ENCODE peak calls at places on chromosomes 6 and 20, in five cellular contexts. M is cardiac fibroblast, P is brain microvascular endothelial cell, T is tibial artery, Y is psoas muscle. A is an unnamed sample.

GRCh38 chr6:139943391-139943790 is 568.9 kb upstream of the CITED2 start:
- DNase-seq in M (peak; percentile 92), P (peak; percentile 79), T (no peak), Y (no peak), A (peak; percentile 79)

GRCh38 chr6:94401311-94401710 is 982.0 kb upstream of the EPHA7 start:
- DNase-seq in M (no peak), P (no peak), T (no peak), Y (no peak), A (no peak)

GRCh38 chr6:36904096-36904495 is 18.3 kb downstream of the C6orf89 start:
- DNase-seq in M (no peak), P (no peak), T (no peak), Y (no peak), A (no peak)

GRCh38 chr20:416950-417800 is 9.1 kb downstream of the RBCK1 start:
- DNase-seq in M (no peak), P (no peak), T (peak; percentile 29), Y (no peak), A (no peak)

GRCh38 chr6:39829331-39829730 is 37.2 kb downstream of the DAAM2 start:
- DNase-seq in M (no peak), P (no peak), T (no peak), Y (no peak), A (peak; percentile 30)

GRCh38 chr6:151403919-151404308 is 12.6 kb upstream of the ZBTB2 start:
- DNase-seq in M (no peak), P (no peak), T (no peak), Y (no peak), A (no peak)

GRCh38 chr6:142902636-142903053 is 42.3 kb downstream of the HIVEP2 start:
- DNase-seq in M (peak; percentile 98), P (peak; percentile 98), T (peak; percentile 72), Y (no peak), A (no peak)

GRCh38 chr6:45651301-45651700 is 273.6 kb upstream of the SUPT3H start:
- DNase-seq in M (no peak), P (no peak), T (no peak), Y (no peak), A (no peak)

GRCh38 chr6:16184129-16184528 is 54.3 kb upstream of the GMPR start:
- DNase-seq in M (peak; percentile 51), P (no peak), T (no peak), Y (peak; percentile 60), A (peak; percentile 56)

GRCh38 chr20:41499961-41500725 is 118.0 kb downstream of the CHD6 start:
- DNase-seq in M (no peak), P (peak; percentile 1), T (no peak), Y (no peak), A (no peak)

GRCh38 chr6:45699663-45700062 is 316.0 kb downstream of the CLIC5 start:
- DNase-seq in M (no peak), P (no peak), T (no peak), Y (no peak), A (no peak)

DNA sequence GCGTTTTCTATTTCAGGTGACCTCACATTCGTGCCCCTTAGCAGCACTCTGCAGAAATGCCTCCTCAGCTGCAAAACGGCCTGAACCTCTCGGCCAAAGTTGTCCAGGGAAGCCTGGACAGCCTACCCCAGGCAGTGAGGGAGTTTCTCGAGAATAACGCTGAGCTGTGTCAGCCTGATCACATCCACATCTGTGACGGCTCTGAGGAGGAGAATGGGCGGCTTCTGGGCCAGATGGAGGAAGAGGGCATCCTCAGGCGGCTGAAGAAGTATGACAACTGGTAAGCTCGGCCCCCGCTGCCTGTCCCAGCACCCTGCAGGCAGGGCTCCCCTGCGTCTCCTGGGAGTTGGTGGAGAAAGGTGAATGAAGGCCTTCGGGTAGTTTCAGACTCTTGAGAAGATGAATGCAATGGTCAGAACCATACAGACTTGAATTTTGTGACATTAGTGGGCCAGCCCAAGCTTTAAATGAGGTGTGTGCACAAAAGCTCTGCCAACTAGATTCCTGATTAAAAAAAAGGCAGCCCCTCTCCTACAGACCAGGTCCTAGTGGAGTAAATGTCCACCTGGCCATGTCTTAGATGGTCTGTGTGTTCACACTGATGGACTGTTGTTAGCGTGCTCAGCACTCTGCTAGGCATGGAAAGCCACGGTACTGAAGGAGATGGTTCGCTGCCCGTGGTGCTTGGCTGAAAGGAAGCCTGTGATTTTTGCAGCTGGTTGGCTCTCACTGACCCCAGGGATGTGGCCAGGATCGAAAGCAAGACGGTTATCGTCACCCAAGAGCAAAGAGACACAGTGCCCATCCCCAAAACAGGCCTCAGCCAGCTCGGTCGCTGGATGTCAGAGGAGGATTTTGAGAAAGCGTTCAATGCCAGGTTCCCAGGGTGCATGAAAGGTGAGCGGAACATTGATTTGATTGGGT is 708 bp downstream of the PCK1 start:
- DNase-seq in M (no peak), P (no peak), T (no peak), Y (no peak), A (no peak)
- H3K4me3 ChIP-seq in M (no peak overlapping the region), P (no peak overlapping the region), T (no peak overlapping the region), Y (no peak overlapping the region), A (no peak overlapping the region)

GRCh38 chr20:19784511-19785172 is 26.6 kb downstream of the RIN2 start:
- DNase-seq in M (peak; percentile 95), P (peak; percentile 89), T (no peak), Y (peak; percentile 67), A (peak; percentile 91)
- H3K4me3 ChIP-seq in M (no peak overlapping the region), P (peak overlapping the region; percentile 12), T (no peak overlapping the region), Y (peak overlapping the region; percentile 16), A (no peak overlapping the region)

GRCh38 chr20:50724112-50724724 is 7.2 kb upstream of the PARD6B start:
- DNase-seq in M (no peak), P (no peak), T (peak; percentile 56), Y (no peak), A (no peak)
- H3K4me3 ChIP-seq in M (no peak overlapping the region), P (no peak overlapping the region), T (no peak overlapping the region), Y (peak overlapping the region; percentile 40), A (no peak overlapping the region)

DNA sequence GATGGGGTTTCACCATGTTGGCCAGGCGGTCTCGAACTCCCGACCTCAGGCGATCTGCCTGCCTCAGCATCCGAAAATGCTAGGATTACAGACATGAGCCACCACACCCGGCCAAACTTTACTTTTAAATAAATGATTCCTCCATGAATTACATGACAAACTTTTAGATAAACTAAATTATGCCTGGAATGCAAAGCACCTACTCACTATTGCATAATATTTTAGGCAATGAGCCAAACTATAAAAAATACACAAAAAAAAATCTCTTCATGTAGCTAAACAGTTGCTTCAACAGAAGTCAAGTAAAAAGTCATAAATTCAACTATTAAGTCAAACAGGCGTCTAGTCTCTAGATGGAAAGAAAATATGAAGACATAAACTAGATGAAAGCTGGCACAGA is 56.5 kb downstream of the PTPRK start:
- DNase-seq in M (peak; percentile 72), P (peak; percentile 13), T (no peak), Y (no peak), A (peak; percentile 54)
- H3K4me3 ChIP-seq in M (no peak overlapping the region), P (no peak overlapping the region), T (no peak overlapping the region), Y (no peak overlapping the region), A (no peak overlapping the region)

DNA sequence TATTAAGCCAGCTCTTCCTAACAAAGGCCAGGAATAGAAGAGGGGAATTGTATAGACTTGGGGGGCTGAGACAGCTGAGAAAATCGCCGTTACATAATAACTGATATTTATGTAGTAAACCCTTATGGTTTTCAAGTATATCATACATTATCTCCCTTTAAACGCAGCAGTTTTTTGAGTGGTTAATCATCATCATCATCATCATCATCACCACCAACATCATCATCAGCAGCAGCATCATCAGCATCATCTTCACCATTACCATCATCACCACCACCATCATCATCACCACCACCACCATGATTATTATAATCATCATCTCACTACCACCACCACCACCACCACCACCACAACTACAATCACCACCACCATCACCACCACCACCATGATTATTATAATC is 9.1 kb downstream of the RIPOR2 start:
- DNase-seq in M (no peak), P (no peak), T (no peak), Y (no peak), A (no peak)
- H3K4me3 ChIP-seq in M (no peak overlapping the region), P (no peak overlapping the region), T (no peak overlapping the region), Y (no peak overlapping the region), A (no peak overlapping the region)

GRCh38 chr20:16082051-16082550 is 491.1 kb downstream of the KIF16B start:
- DNase-seq in M (no peak), P (no peak), T (no peak), Y (no peak), A (no peak)
- H3K4me3 ChIP-seq in M (no peak overlapping the region), P (no peak overlapping the region), T (no peak overlapping the region), Y (no peak overlapping the region), A (no peak overlapping the region)

A was measured in A673.